ENCODE peak calls at places on chromosomes 7 and 10, in six cellular contexts. S is HL-60, N is epithelial cell of proximal tubule, G is bronchial epithelial cell, X is astrocyte of the spinal cord, E is GM12865. Z is an unnamed sample.

GRCh38 chr10:78433722-78434535 is 400.3 kb downstream of the RPS24 start:
- DNase-seq in E (no peak), S (no peak), X (no peak), N (no peak), G (no peak), Z (no peak)

GRCh38 chr7:29445736-29446135 is 117.9 kb upstream of the PRR15 start:
- DNase-seq in X (no peak), E (no peak), N (no peak), S (no peak), G (no peak), Z (no peak)

GRCh38 chr10:44865289-44865671 is 45.9 kb upstream of the TMEM72 start:
- DNase-seq in S (no peak), E (no peak), N (no peak), G (no peak), X (no peak), Z (no peak)

GRCh38 chr7:47405921-47406765 is 175.8 kb downstream of the TNS3 start:
- DNase-seq in G (peak), S (no peak), X (peak), E (no peak), N (peak), Z (no peak)

GRCh38 chr10:48414778-48415177 is 108.3 kb downstream of the MAPK8 start:
- DNase-seq in E (no peak), X (peak), N (no peak), G (peak), S (no peak), Z (no peak)

GRCh38 chr7:73436031-73436929 is 2.7 kb downstream of the FZD9 start:
- DNase-seq in S (no peak), X (peak), G (no peak), N (no peak), E (no peak), Z (no peak)

GRCh38 chr7:1567082-1567771 is 2.6 kb downstream of the PSMG3 start:
- DNase-seq in E (no peak), X (peak), N (peak), S (no peak), G (peak), Z (no peak)

GRCh38 chr7:142338633-142339501 is 81.0 kb upstream of the PRSS58 start:
- DNase-seq in X (peak), S (no peak), N (no peak), G (peak), E (no peak), Z (no peak)

GRCh38 chr10:48600645-48601505 is 4.0 kb downstream of the ARHGAP22 start:
- DNase-seq in N (no peak), X (no peak), S (no peak), E (no peak), G (no peak), Z (peak)

GRCh38 chr10:59375990-59376389 is 13.6 kb upstream of the FAM13C start:
- DNase-seq in E (no peak), N (no peak), G (no peak), S (no peak), X (no peak), Z (no peak)

GRCh38 chr7:54802841-54803240 is 43.8 kb upstream of the SEC61G start:
- DNase-seq in S (no peak), E (peak), G (peak), X (peak), N (no peak), Z (no peak)

GRCh38 chr7:141208539-141208938 is 134.7 kb downstream of the TMEM178B start:
- DNase-seq in N (no peak), G (peak), E (no peak), X (no peak), S (no peak), Z (no peak)

GRCh38 chr7:66110861-66111260 is 3.8 kb upstream of the CRCP start:
- DNase-seq in N (peak), S (no peak), E (no peak), X (peak), G (peak), Z (no peak)

GRCh38 chr10:70074971-70075370 is 22.3 kb downstream of the MACROH2A2 start:
- DNase-seq in S (no peak), G (no peak), X (no peak), E (no peak), N (no peak), Z (no peak)

GRCh38 chr7:104976966-104977636 is 36.9 kb upstream of the KMT2E start:
- DNase-seq in N (no peak), G (no peak), S (no peak), E (no peak), X (no peak), Z (no peak)

GRCh38 chr10:34941471-34942357 is 126.6 kb upstream of the PARD3 start:
- DNase-seq in S (no peak), N (no peak), E (no peak), G (peak), X (peak), Z (no peak)

GRCh38 chr7:139573871-139574270 is 50.4 kb downstream of the CLEC2L start:
- DNase-seq in X (no peak), E (no peak), N (no peak), S (no peak), G (no peak), Z (no peak)

GRCh38 chr7:28958235-28958945 is at the start of gene TRIL:
- DNase-seq in G (no peak), X (peak), N (no peak), S (no peak), E (no peak), Z (no peak)

GRCh38 chr7:28599411-28599810 is 187.1 kb downstream of the CREB5 start:
- DNase-seq in G (no peak), N (no peak), S (no peak), E (no peak), X (no peak), Z (no peak)

GRCh38 chr10:79223346-79224048 is 123.8 kb upstream of the PPIF start:
- DNase-seq in N (peak), S (no peak), G (no peak), X (peak), E (no peak), Z (no peak)

GRCh38 chr7:110827287-110827855 is 263.6 kb upstream of the LRRN3 start:
- DNase-seq in S (no peak), N (no peak), E (no peak), X (no peak), G (no peak), Z (no peak)

GRCh38 chr7:33764752-33765451 is 140.4 kb upstream of the BMPER start:
- DNase-seq in S (no peak), G (peak), N (no peak), X (peak), E (no peak), Z (no peak)

GRCh38 chr7:25805027-25805687 is 346.8 kb upstream of the NFE2L3 start:
- DNase-seq in G (peak), E (no peak), N (no peak), X (peak), S (no peak), Z (no peak)

GRCh38 chr7:66894463-66895080 is 26.5 kb upstream of the TMEM248 start:
- DNase-seq in N (no peak), S (no peak), E (peak), G (peak), X (peak), Z (no peak)

GRCh38 chr7:155002411-155003214 is at the start of gene PAXIP1:
- DNase-seq in N (no peak), S (peak), X (peak), E (peak), G (no peak), Z (no peak)

GRCh38 chr10:48253970-48254657 is 20.4 kb downstream of the FRMPD2 start:
- DNase-seq in E (no peak), X (peak), S (no peak), N (peak), G (peak), Z (no peak)

GRCh38 chr7:10889266-10889898 is 84.3 kb upstream of the PHF14 start:
- DNase-seq in X (peak), S (peak), G (peak), N (peak), E (peak), Z (no peak)

GRCh38 chr10:130254168-130255061 is 118.2 kb downstream of the GLRX3 start:
- DNase-seq in X (no peak), S (no peak), E (no peak), N (no peak), G (no peak), Z (no peak)

GRCh38 chr10:2262878-2263277 is 525.6 kb upstream of the ADARB2 start:
- DNase-seq in G (no peak), S (no peak), X (no peak), E (no peak), N (no peak), Z (no peak)

GRCh38 chr10:133257489-133258065 is 19.1 kb downstream of the ADAM8 start:
- DNase-seq in E (no peak), G (peak), N (no peak), S (peak), X (peak), Z (no peak)

GRCh38 chr10:28587270-28587969 is 54.5 kb downstream of the WAC start:
- DNase-seq in N (no peak), X (peak), S (peak), E (no peak), G (no peak), Z (no peak)

GRCh38 chr10:78283069-78283682 is 249.5 kb downstream of the RPS24 start:
- DNase-seq in X (no peak), S (no peak), E (no peak), G (no peak), N (no peak), Z (no peak)

GRCh38 chr10:120711857-120712256 is 139.3 kb upstream of the WDR11 start:
- DNase-seq in G (no peak), N (no peak), E (no peak), X (no peak), S (no peak), Z (no peak)

GRCh38 chr10:11225935-11226334 is 208.3 kb downstream of the CELF2 start:
- DNase-seq in G (no peak), N (no peak), E (peak), X (no peak), S (peak), Z (no peak)

GRCh38 chr7:96331233-96331632 is 9.3 kb upstream of the SLC25A13 start:
- DNase-seq in G (peak), E (no peak), S (no peak), X (no peak), N (no peak), Z (no peak)

GRCh38 chr7:111138196-111138569 is 47.3 kb downstream of the LRRN3 start:
- DNase-seq in N (no peak), G (peak), X (peak), E (peak), S (peak), Z (no peak)

GRCh38 chr10:1123198-1123597 is 67.0 kb downstream of the WDR37 start:
- DNase-seq in E (no peak), X (no peak), G (no peak), S (peak), N (no peak), Z (no peak)

DNA sequence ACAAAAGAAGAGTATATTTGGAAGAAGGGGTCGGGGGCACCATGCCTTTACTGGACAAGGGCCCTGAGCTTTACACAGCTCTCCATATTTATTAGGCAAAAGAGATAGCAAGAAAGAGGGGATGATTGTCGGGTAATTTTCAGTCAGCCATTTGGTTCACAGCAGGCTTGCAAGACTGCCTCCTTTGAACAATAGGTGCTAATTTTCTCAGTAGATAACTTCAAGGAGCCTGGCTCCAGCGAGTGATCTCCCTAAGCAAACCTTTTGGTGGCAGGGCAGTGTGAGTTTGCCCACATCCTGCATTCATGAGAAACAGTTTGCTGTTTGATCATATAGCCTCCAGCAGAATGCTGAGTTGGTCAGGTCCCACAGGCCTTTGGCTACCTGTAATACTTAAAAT is 94.3 kb downstream of the ZNF248 start:
- DNase-seq in S (no peak), X (no peak), G (no peak), N (no peak), E (no peak), Z (no peak)
- H3K4me3 ChIP-seq in S (no peak), X (no peak), G (no peak), N (no peak), E (no peak), Z (no peak)

GRCh38 chr7:107877731-107878382 is 13.1 kb upstream of the DLD start:
- DNase-seq in N (no peak), E (no peak), X (no peak), G (no peak), S (no peak), Z (no peak)

GRCh38 chr7:107879400-107880035 is 11.5 kb upstream of the DLD start:
- DNase-seq in S (peak), G (peak), E (peak), X (peak), N (no peak), Z (no peak)

GRCh38 chr7:107884419-107884818 is 6.6 kb upstream of the DLD start:
- DNase-seq in S (no peak), E (no peak), G (no peak), N (no peak), X (no peak), Z (no peak)

GRCh38 chr7:107878636-107879035 is 12.3 kb upstream of the DLD start:
- DNase-seq in G (peak), X (no peak), N (no peak), E (no peak), S (no peak), Z (no peak)

DNA sequence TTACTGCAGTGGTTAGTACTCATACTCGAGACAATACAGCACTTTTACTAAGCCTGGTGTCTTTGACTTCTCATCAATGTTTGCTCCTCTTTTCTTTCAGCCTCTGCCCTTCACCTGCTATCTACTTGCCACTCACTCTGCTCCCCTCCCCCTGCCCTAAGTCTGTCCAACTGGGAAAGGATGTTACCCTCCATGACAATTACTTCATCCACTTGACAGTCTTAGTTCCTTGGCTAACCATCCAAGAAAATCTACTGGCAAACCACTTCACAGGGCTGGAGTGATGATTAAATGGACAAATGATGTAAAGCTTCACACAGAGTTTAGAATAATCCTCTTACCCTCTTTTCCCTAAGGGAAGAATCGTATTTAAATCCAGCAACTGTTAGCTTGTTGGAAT is 8.2 kb upstream of the DLD start:
- DNase-seq in S (no peak), X (no peak), G (no peak), E (no peak), N (no peak), Z (no peak)
- H3K4me3 ChIP-seq in S (no peak), X (no peak), G (no peak), E (no peak), N (no peak), Z (no peak)

DNA sequence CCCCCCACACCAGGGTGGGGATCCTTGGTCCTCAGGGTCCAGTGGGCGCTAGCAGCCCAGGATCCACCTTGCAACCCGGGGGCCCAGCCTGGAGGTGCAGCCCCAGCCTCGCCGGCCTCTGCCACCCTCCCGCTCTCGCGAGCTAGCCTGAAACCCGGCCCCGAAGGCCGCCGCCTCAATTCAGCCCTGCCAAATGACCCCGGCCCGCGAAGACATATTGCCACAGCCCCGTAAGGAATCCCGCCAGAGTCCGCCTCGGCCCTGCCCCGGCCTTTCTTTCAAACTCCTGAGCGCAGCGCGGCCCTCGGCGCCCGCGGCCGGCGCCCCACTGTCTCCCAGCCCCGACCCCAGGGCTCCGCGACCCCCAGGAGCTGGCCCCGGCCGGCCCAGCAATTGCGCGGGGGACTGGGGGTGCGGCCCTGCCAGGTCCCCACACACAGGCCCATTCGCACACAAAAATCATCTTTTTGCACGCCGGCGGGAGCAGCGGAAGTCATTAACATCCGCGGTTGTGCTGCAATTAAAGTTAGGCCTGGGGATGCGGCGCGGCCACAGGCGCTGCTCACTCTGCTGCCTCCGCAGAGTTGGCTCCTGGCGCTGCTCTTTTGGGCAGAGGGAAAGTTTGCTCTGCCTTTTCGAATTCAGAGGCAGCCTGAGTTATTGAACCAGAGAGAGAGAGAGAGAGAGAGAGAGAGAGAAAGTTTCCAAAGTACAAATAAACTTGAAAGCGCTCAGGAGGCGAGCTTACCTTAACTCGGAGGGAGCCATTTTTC is 4.0 kb downstream of the HOXA5 start:
- DNase-seq in N (no peak), E (no peak), G (no peak), S (no peak), X (peak), Z (no peak)
- H3K4me3 ChIP-seq in N (peak), E (no peak), G (no peak), S (no peak), X (peak), Z (no peak)

GRCh38 chr7:17134786-17135185 is 163.7 kb upstream of the AHR start:
- DNase-seq in G (no peak), X (no peak), S (no peak), N (no peak), E (peak), Z (no peak)
- H3K4me3 ChIP-seq in G (no peak), X (no peak), S (no peak), N (no peak), E (no peak), Z (no peak)

DNA sequence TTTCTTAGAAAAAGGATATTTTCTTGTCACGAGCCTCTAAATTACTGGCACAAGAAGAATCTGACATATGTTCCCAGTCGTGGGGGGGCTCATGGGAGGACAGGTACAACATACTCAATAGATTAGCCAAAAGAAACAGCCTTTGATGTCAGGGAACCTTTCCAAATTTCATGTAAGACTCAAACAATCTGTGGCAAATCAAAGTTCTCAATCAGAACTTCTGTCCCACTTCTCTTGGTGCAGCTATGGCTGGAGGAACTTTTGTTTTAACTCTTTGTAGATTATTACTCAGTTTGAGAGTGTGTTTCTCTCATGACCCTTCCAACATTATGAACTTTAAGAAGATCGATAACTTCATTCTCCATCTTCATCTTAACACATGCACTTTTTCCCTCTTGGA is 114.3 kb upstream of the ARID5B start:
- DNase-seq in N (no peak), E (no peak), X (no peak), G (no peak), S (no peak), Z (no peak)
- H3K4me3 ChIP-seq in N (no peak), E (no peak), X (no peak), G (no peak), S (no peak), Z (peak)

GRCh38 chr10:75486591-75486990 is 55.2 kb downstream of the LRMDA start:
- DNase-seq in E (no peak), S (no peak), X (no peak), G (no peak), N (no peak), Z (no peak)

GRCh38 chr10:75484717-75485116 is 53.3 kb downstream of the LRMDA start:
- DNase-seq in S (no peak), G (no peak), E (no peak), N (no peak), X (no peak), Z (no peak)

GRCh38 chr10:75483188-75483587 is 51.8 kb downstream of the LRMDA start:
- DNase-seq in X (no peak), G (no peak), N (no peak), E (no peak), S (no peak), Z (no peak)

GRCh38 chr10:75492151-75492550 is 60.7 kb downstream of the LRMDA start:
- DNase-seq in G (no peak), N (no peak), X (no peak), S (peak), E (no peak), Z (no peak)

DNA sequence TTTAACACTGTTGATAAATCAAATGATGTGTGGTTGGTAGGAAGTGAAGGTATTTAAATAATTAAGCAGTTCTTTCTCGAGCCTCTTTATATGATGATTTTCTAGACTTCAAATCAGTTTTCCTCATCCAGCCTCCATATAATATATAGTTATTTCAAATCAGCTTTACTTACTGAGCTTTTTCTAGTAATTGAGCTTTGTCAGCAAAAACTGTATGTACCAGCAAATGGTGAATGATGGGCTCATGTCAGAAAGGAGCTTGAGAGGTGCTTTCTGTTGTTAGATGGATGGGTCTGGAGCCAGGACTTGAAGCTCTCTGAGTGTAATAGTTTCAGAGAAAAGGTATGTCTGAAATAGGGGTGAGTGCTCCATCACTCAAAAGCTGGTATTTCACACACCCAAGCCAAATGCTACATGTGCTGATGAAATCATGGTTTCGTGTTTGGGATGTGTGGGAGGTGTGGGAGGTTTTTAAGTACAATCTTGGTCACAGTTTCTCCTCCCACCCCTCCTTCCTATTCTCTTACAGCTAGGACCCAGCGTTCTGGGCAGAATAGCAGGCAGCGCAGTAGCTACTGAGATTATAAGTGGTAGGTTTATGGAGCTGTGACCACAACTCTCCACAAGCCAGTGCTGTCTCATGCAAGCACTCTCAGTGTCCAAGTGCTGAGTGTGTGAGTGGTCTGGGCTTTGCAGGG is 55.8 kb downstream of the LRMDA start:
- DNase-seq in X (no peak), N (no peak), G (peak), E (peak), S (peak), Z (no peak)
- H3K4me3 ChIP-seq in X (no peak), N (no peak), G (no peak), E (no peak), S (no peak), Z (no peak)